ENCODE peak calls at places on chromosome 16, in six cellular contexts. One of them, this sample, is unnamed.
A peak's percentile ranks its signal among the peaks of the same experiment; 100 is the strongest.

GRCh38 chr16:17572145-17572544 is 101.4 kb upstream of the XYLT1 start:
- DNase-seq in HepG2: no peak
- DNase-seq in GM12878: no peak
- DNase-seq in H1: no peak
- DNase-seq in K562: no peak
- DNase-seq in SK-N-SH: no peak
- DNase-seq in this sample: no peak

GRCh38 chr16:66004706-66005105 is 361.8 kb upstream of the CDH5 start:
- DNase-seq in K562: no peak
- DNase-seq in SK-N-SH: no peak
- DNase-seq in HepG2: no peak
- DNase-seq in GM12878: no peak
- DNase-seq in H1: no peak
- DNase-seq in this sample: no peak

GRCh38 chr16:87042551-87043272 is 274.5 kb downstream of the C16orf95 start:
- DNase-seq in H1: no peak
- DNase-seq in HepG2: no peak
- DNase-seq in GM12878: no peak
- DNase-seq in SK-N-SH: no peak
- DNase-seq in K562: no peak
- DNase-seq in this sample: no peak

GRCh38 chr16:14303654-14304394 is 232.7 kb downstream of the MRTFB start:
- DNase-seq in SK-N-SH: no peak
- DNase-seq in HepG2: no peak
- DNase-seq in K562: peak; percentile 34
- DNase-seq in H1: no peak
- DNase-seq in GM12878: no peak
- DNase-seq in this sample: no peak

GRCh38 chr16:85399583-85400284 is 213.4 kb upstream of the GSE1 start:
- DNase-seq in HepG2: no peak
- DNase-seq in SK-N-SH: no peak
- DNase-seq in H1: peak; percentile 46
- DNase-seq in K562: no peak
- DNase-seq in GM12878: no peak
- DNase-seq in this sample: no peak

GRCh38 chr16:49531425-49531824 is 157.8 kb downstream of the C16orf78 start:
- DNase-seq in H1: no peak
- DNase-seq in SK-N-SH: peak; percentile 53
- DNase-seq in GM12878: no peak
- DNase-seq in HepG2: no peak
- DNase-seq in K562: no peak
- DNase-seq in this sample: no peak

GRCh38 chr16:17463335-17463734 is 7.4 kb downstream of the XYLT1 start:
- DNase-seq in HepG2: no peak
- DNase-seq in K562: no peak
- DNase-seq in SK-N-SH: no peak
- DNase-seq in H1: no peak
- DNase-seq in GM12878: no peak
- DNase-seq in this sample: no peak

GRCh38 chr16:85751665-85752501 is 987 bp upstream of the C16orf74 start:
- DNase-seq in SK-N-SH: no peak
- DNase-seq in HepG2: no peak
- DNase-seq in H1: peak; percentile 64
- DNase-seq in K562: no peak
- DNase-seq in GM12878: no peak
- DNase-seq in this sample: no peak

GRCh38 chr16:4303973-4304372 is 11.9 kb upstream of the GLIS2 start:
- DNase-seq in H1: no peak
- DNase-seq in SK-N-SH: peak; percentile 47
- DNase-seq in GM12878: no peak
- DNase-seq in K562: no peak
- DNase-seq in HepG2: no peak
- DNase-seq in this sample: no peak

GRCh38 chr16:1819611-1820010 is 7.0 kb downstream of the HAGH start:
- DNase-seq in HepG2: no peak
- DNase-seq in H1: no peak
- DNase-seq in GM12878: no peak
- DNase-seq in SK-N-SH: no peak
- DNase-seq in K562: no peak
- DNase-seq in this sample: no peak

GRCh38 chr16:1818873-1819525 is 7.6 kb downstream of the HAGH start:
- DNase-seq in H1: no peak
- DNase-seq in GM12878: no peak
- DNase-seq in HepG2: no peak
- DNase-seq in SK-N-SH: no peak
- DNase-seq in K562: no peak
- DNase-seq in this sample: no peak

GRCh38 chr16:1817716-1818115 is 8.9 kb downstream of the HAGH start:
- DNase-seq in H1: no peak
- DNase-seq in SK-N-SH: no peak
- DNase-seq in K562: no peak
- DNase-seq in HepG2: no peak
- DNase-seq in GM12878: no peak
- DNase-seq in this sample: no peak

GRCh38 chr16:1817276-1817589 is 9.4 kb downstream of the HAGH start:
- DNase-seq in SK-N-SH: no peak
- DNase-seq in GM12878: no peak
- DNase-seq in K562: no peak
- DNase-seq in HepG2: no peak
- DNase-seq in H1: no peak
- DNase-seq in this sample: no peak

DNA sequence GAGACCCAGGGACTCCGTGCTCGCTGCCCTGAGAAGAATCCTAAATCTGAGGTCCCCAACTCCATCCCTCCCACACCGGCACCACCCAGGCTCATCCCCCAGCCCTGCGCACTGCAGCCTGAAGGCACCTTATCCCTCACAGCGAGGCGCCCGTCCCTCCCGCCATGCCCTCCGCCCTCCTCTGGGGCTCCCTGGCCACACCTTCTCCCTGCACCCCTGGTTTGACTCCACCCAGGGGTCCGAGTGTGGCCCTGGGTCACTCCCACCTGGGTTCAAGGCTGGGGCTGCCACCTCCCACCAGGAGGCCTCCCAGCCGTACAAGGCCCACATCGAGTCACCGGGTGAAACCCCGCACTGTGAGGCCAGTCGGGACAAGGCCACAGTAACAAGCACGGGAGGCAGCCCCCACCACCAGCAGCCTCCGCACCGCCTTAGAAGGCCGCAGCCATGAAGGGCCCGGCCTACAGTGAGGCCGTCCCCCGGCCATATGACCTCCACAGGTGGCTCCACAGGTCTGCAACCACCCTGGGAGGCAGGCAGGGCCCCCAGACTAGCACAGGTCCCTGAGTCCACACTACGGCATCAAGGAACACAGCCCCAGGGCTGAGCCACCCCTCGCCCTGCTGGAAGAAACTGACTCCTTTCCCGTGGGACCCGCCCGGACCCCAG is 8.3 kb downstream of the HAGH start:
- DNase-seq in K562: no peak
- DNase-seq in SK-N-SH: no peak
- DNase-seq in HepG2: no peak
- DNase-seq in H1: no peak
- DNase-seq in GM12878: no peak
- DNase-seq in this sample: no peak
- TF ChIP-seq GABPA in K562: no peak
- TF ChIP-seq GABPA in SK-N-SH: no peak
- TF ChIP-seq GABPA in HepG2: no peak
- TF ChIP-seq GABPA in H1: no peak
- TF ChIP-seq GABPA in GM12878: no peak
- TF ChIP-seq GABPA in this sample: no peak

GRCh38 chr16:55501549-55502322 is 7.1 kb upstream of the LPCAT2 start:
- DNase-seq in SK-N-SH: peak; percentile 60
- DNase-seq in GM12878: no peak
- DNase-seq in HepG2: no peak
- DNase-seq in K562: peak; percentile 45
- DNase-seq in H1: peak; percentile 66
- DNase-seq in this sample: no peak

GRCh38 chr16:55502801-55503366 is 6.0 kb upstream of the LPCAT2 start:
- DNase-seq in GM12878: no peak
- DNase-seq in H1: no peak
- DNase-seq in HepG2: peak; percentile 79
- DNase-seq in K562: no peak
- DNase-seq in SK-N-SH: peak; percentile 78
- DNase-seq in this sample: no peak

GRCh38 chr16:55506083-55506482 is 2.8 kb upstream of the LPCAT2 start:
- DNase-seq in K562: no peak
- DNase-seq in SK-N-SH: no peak
- DNase-seq in GM12878: no peak
- DNase-seq in HepG2: peak; percentile 82
- DNase-seq in H1: no peak
- DNase-seq in this sample: no peak

GRCh38 chr16:55505333-55506015 is 3.4 kb upstream of the LPCAT2 start:
- DNase-seq in HepG2: no peak
- DNase-seq in GM12878: no peak
- DNase-seq in K562: no peak
- DNase-seq in SK-N-SH: no peak
- DNase-seq in H1: no peak
- DNase-seq in this sample: no peak

DNA sequence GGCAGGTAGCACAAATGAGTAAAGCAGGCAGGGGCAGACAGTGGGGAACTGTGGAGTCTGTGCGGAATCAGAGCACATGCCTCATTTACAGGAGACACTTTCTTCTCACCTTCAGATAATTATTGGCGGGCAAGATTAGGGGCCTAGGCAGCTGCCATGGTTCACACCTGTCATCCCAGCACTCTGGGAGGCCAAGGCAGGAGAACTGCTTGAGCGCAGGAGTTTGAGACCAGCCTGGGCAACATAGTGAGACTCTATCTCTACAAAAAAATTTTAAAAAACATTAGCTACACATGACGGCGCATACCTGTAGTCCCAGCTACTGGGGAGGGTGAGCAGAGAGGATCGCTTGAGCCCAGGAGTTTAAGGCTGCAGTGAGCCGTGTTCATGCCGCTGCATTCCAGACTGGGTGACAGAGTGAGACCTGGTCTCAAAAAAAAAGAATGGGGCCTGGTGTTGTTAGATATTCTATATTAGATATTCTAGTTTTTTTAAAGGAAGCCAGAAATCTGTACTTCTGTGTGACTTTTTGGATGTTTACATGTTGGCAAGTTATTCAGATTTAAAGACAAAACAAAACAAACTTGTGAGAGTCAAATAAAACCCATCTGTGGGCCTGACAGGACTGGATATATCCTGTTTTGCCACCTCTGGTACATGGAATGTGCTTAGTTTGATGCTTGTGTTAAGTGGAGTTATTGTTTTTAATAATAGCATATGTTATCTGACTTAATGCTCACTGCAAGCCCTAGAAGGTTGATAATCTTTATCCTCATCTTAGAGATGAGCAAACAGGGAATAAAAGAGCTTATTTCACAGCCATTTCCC is 4.9 kb upstream of the LPCAT2 start:
- DNase-seq in GM12878: no peak
- DNase-seq in SK-N-SH: no peak
- DNase-seq in HepG2: no peak
- DNase-seq in K562: no peak
- DNase-seq in H1: no peak
- DNase-seq in this sample: no peak
- H3K27ac ChIP-seq in GM12878: no peak overlapping the region
- H3K27ac ChIP-seq in SK-N-SH: peak overlapping the region; percentile 94
- H3K27ac ChIP-seq in HepG2: no peak overlapping the region
- H3K27ac ChIP-seq in K562: no peak overlapping the region
- H3K27ac ChIP-seq in H1: no peak overlapping the region
- H3K27ac ChIP-seq in this sample: no peak overlapping the region

GRCh38 chr16:74999208-74999682 is 421 bp downstream of the ZNRF1 start:
- DNase-seq in H1: no peak
- DNase-seq in SK-N-SH: no peak
- DNase-seq in HepG2: no peak
- DNase-seq in K562: peak; percentile 85
- DNase-seq in GM12878: no peak
- DNase-seq in this sample: no peak
- TF ChIP-seq GABPA in H1: no peak
- TF ChIP-seq GABPA in SK-N-SH: no peak
- TF ChIP-seq GABPA in HepG2: no peak
- TF ChIP-seq GABPA in K562: no peak
- TF ChIP-seq GABPA in GM12878: no peak
- TF ChIP-seq GABPA in this sample: no peak

GRCh38 chr16:74695450-74696422 is 4.9 kb downstream of the MLKL start:
- DNase-seq in HepG2: peak; percentile 96
- DNase-seq in GM12878: peak; percentile 72
- DNase-seq in K562: peak; percentile 95
- DNase-seq in H1: peak; percentile 80
- DNase-seq in SK-N-SH: peak; percentile 94
- DNase-seq in this sample: peak; percentile 89
- H3K27ac ChIP-seq in HepG2: peak overlapping the region; percentile 11
- H3K27ac ChIP-seq in GM12878: no peak overlapping the region
- H3K27ac ChIP-seq in K562: peak overlapping the region; percentile 28
- H3K27ac ChIP-seq in H1: no peak overlapping the region
- H3K27ac ChIP-seq in SK-N-SH: no peak overlapping the region
- H3K27ac ChIP-seq in this sample: no peak overlapping the region

GRCh38 chr16:56351481-56351880 is 73.9 kb downstream of the AMFR start:
- DNase-seq in GM12878: no peak
- DNase-seq in SK-N-SH: no peak
- DNase-seq in H1: no peak
- DNase-seq in K562: no peak
- DNase-seq in HepG2: no peak
- DNase-seq in this sample: no peak

GRCh38 chr16:56354016-56354415 is 71.3 kb downstream of the AMFR start:
- DNase-seq in GM12878: no peak
- DNase-seq in H1: no peak
- DNase-seq in K562: no peak
- DNase-seq in SK-N-SH: no peak
- DNase-seq in HepG2: no peak
- DNase-seq in this sample: no peak

GRCh38 chr16:56353054-56353921 is 72.1 kb downstream of the AMFR start:
- DNase-seq in SK-N-SH: no peak
- DNase-seq in K562: no peak
- DNase-seq in HepG2: no peak
- DNase-seq in GM12878: no peak
- DNase-seq in H1: no peak
- DNase-seq in this sample: no peak

GRCh38 chr16:56350491-56351405 is 74.6 kb downstream of the AMFR start:
- DNase-seq in HepG2: no peak
- DNase-seq in SK-N-SH: no peak
- DNase-seq in K562: no peak
- DNase-seq in H1: no peak
- DNase-seq in GM12878: no peak
- DNase-seq in this sample: no peak

GRCh38 chr16:56352351-56353053 is 72.8 kb downstream of the AMFR start:
- DNase-seq in H1: no peak
- DNase-seq in GM12878: no peak
- DNase-seq in K562: no peak
- DNase-seq in HepG2: no peak
- DNase-seq in SK-N-SH: no peak
- DNase-seq in this sample: no peak
- TF ChIP-seq GABPA in H1: no peak
- TF ChIP-seq GABPA in GM12878: no peak
- TF ChIP-seq GABPA in K562: no peak
- TF ChIP-seq GABPA in HepG2: no peak
- TF ChIP-seq GABPA in SK-N-SH: no peak
- TF ChIP-seq GABPA in this sample: no peak

GRCh38 chr16:89936034-89936433 is 12.5 kb upstream of the DEF8 start:
- DNase-seq in SK-N-SH: no peak
- DNase-seq in GM12878: no peak
- DNase-seq in H1: no peak
- DNase-seq in K562: no peak
- DNase-seq in HepG2: no peak
- DNase-seq in this sample: no peak
- H3K27ac ChIP-seq in SK-N-SH: no peak overlapping the region
- H3K27ac ChIP-seq in GM12878: no peak overlapping the region
- H3K27ac ChIP-seq in H1: no peak overlapping the region
- H3K27ac ChIP-seq in K562: no peak overlapping the region
- H3K27ac ChIP-seq in HepG2: no peak overlapping the region
- H3K27ac ChIP-seq in this sample: no peak overlapping the region